ENCODE peak calls at places on chromosomes 7 and 10, in four cellular contexts. Y is psoas muscle, A is RWPE2, C is cardiac muscle cell. W is an unnamed sample.

GRCh38 chr10:18211862-18212261 is 71.6 kb downstream of the CACNB2 start:
- DNase-seq in A (no peak), C (no peak), Y (no peak), W (no peak)

GRCh38 chr7:117445206-117445605 is 17.9 kb upstream of the ASZ1 start:
- DNase-seq in Y (no peak), C (no peak), A (no peak), W (no peak)

GRCh38 chr7:80659120-80660055 is 20.9 kb downstream of the CD36 start:
- DNase-seq in C (peak; percentile 20), A (no peak), Y (no peak), W (no peak)

GRCh38 chr7:21374134-21374533 is 53.7 kb upstream of the SP4 start:
- DNase-seq in A (no peak), C (no peak), Y (no peak), W (no peak)

GRCh38 chr10:97896756-97897155 is 47.1 kb downstream of the GOLGA7B start:
- DNase-seq in A (no peak), Y (no peak), C (no peak), W (no peak)

GRCh38 chr10:34729619-34730018 is 85.5 kb downstream of the PARD3 start:
- DNase-seq in A (no peak), Y (no peak), C (no peak), W (no peak)

GRCh38 chr7:534075-534474 is 14.4 kb upstream of the PDGFA start:
- DNase-seq in A (no peak), C (no peak), Y (no peak), W (no peak)

GRCh38 chr7:45937301-45937700 is 16.2 kb upstream of the IGFBP3 start:
- DNase-seq in C (no peak), A (no peak), Y (no peak), W (no peak)

GRCh38 chr7:26441640-26442277 is 150.1 kb downstream of the SNX10 start:
- DNase-seq in C (no peak), Y (no peak), A (no peak), W (no peak)

GRCh38 chr7:2633538-2634264 is 1.9 kb downstream of the TTYH3 start:
- DNase-seq in Y (peak; percentile 74), A (no peak), C (no peak), W (peak; percentile 42)

GRCh38 chr7:99733448-99733847 is 1.5 kb downstream of the CYP3A7 start:
- DNase-seq in C (no peak), A (no peak), Y (no peak), W (no peak)

GRCh38 chr10:14926722-14927416 is 27.0 kb downstream of the DCLRE1C start:
- DNase-seq in A (no peak), Y (no peak), C (no peak), W (no peak)

GRCh38 chr10:30553625-30554442 is 75.7 kb downstream of the LYZL2 start:
- DNase-seq in Y (peak; percentile 75), C (peak; percentile 26), A (no peak), W (peak; percentile 76)

GRCh38 chr10:104351067-104351681 is 2.5 kb upstream of the CFAP58 start:
- DNase-seq in A (no peak), C (no peak), Y (no peak), W (no peak)

GRCh38 chr10:62652114-62652513 is 152.4 kb upstream of the ADO start:
- DNase-seq in Y (no peak), A (no peak), C (no peak), W (no peak)

GRCh38 chr7:93036807-93037206 is 81.0 kb downstream of the SAMD9 start:
- DNase-seq in C (no peak), A (no peak), Y (no peak), W (no peak)

GRCh38 chr10:61866700-61867368 is 34.7 kb upstream of the ARID5B start:
- DNase-seq in Y (no peak), A (no peak), C (no peak), W (no peak)

GRCh38 chr7:73547841-73548240 is 9.6 kb downstream of the BCL7B start:
- DNase-seq in A (no peak), Y (no peak), C (no peak), W (no peak)

GRCh38 chr7:140209866-140210609 is 33.3 kb upstream of the KDM7A start:
- DNase-seq in A (no peak), C (no peak), Y (no peak), W (no peak)

GRCh38 chr10:43824934-43825333 is 176.3 kb upstream of the ZNF32 start:
- DNase-seq in A (no peak), Y (peak; percentile 82), C (no peak), W (peak; percentile 15)

GRCh38 chr7:2572101-2572842 is 13.5 kb downstream of the IQCE start:
- DNase-seq in C (no peak), A (no peak), Y (peak; percentile 35), W (no peak)

GRCh38 chr10:103397191-103397825 is 882 bp downstream of the PDCD11 start:
- DNase-seq in Y (peak; percentile 53), A (no peak), C (no peak), W (no peak)

GRCh38 chr7:108403597-108404217 is 52.5 kb downstream of the NRCAM start:
- DNase-seq in C (no peak), Y (no peak), A (no peak), W (no peak)

GRCh38 chr7:40009301-40009700 is 59.2 kb downstream of the CDK13 start:
- DNase-seq in A (no peak), C (no peak), Y (no peak), W (no peak)

GRCh38 chr10:109358325-109358724 is 565.0 kb downstream of the XPNPEP1 start:
- DNase-seq in A (no peak), Y (no peak), C (no peak), W (no peak)

GRCh38 chr7:157928171-157928794 is 591.5 kb downstream of the DNAJB6 start:
- DNase-seq in C (no peak), Y (no peak), A (no peak), W (no peak)

GRCh38 chr10:79127151-79127961 is 58.6 kb downstream of the ZMIZ1 start:
- DNase-seq in C (peak; percentile 52), Y (peak; percentile 81), A (peak; percentile 83), W (peak; percentile 72)

GRCh38 chr10:34854147-34854601 is 39.1 kb upstream of the PARD3 start:
- DNase-seq in C (no peak), A (no peak), Y (no peak), W (peak; percentile 35)

GRCh38 chr7:140056431-140056830 is 6.3 kb downstream of the PARP12 start:
- DNase-seq in A (no peak), Y (no peak), C (no peak), W (peak; percentile 12)

GRCh38 chr7:76191783-76192240 is 9.9 kb upstream of the SRRM3 start:
- DNase-seq in A (no peak), Y (no peak), C (peak; percentile 12), W (no peak)

GRCh38 chr10:5661043-5661442 is 5.4 kb downstream of the ASB13 start:
- DNase-seq in C (no peak), Y (no peak), A (no peak), W (no peak)

GRCh38 chr10:111161109-111161874 is 84.5 kb downstream of the ADRA2A start:
- DNase-seq in A (no peak), C (no peak), Y (no peak), W (no peak)

GRCh38 chr10:119281581-119282071 is 74.3 kb downstream of the GRK5 start:
- DNase-seq in C (no peak), A (no peak), Y (peak; percentile 91), W (peak; percentile 98)

GRCh38 chr10:70660722-70661121 is 11.6 kb upstream of the ADAMTS14 start:
- DNase-seq in A (no peak), Y (no peak), C (no peak), W (no peak)

GRCh38 chr10:11887381-11888227 is 64.4 kb downstream of the PROSER2 start:
- DNase-seq in A (no peak), C (no peak), Y (no peak), W (no peak)

GRCh38 chr10:11885437-11886137 is 62.4 kb downstream of the PROSER2 start:
- DNase-seq in C (no peak), A (no peak), Y (no peak), W (no peak)

GRCh38 chr10:11886851-11887250 is 63.7 kb downstream of the PROSER2 start:
- DNase-seq in A (no peak), Y (no peak), C (no peak), W (peak; percentile 83)

GRCh38 chr10:11884706-11885423 is 61.7 kb downstream of the PROSER2 start:
- DNase-seq in A (no peak), C (no peak), Y (no peak), W (no peak)

GRCh38 chr10:11886138-11886474 is 63.0 kb downstream of the PROSER2 start:
- DNase-seq in A (no peak), C (no peak), Y (no peak), W (peak; percentile 50)
- H3K27ac ChIP-seq in A (peak overlapping the region; percentile 98), C (no peak overlapping the region), Y (no peak overlapping the region), W (peak overlapping the region; percentile 61)

DNA sequence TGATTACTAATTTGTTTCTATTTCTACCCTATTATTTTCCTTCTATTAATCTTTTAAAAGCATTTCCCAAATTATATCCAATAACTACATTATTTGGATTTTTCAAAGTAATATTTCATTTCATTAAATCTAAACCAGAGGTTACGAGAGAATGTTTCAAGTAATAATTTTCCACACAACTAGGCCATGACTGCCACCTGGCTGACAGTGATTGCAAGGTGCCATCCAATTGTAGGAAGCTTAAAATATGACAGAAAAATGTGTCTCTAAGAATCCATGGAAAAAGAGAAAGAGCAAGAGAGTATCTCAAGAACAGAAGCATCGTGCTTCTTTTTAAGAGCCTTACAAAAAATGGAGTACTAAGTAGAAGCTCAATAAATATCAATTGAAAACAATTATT is 48.7 kb downstream of the TPK1 start:
- DNase-seq in C (peak; percentile 23), A (no peak), Y (no peak), W (no peak)
- TF ChIP-seq CTCF in C (no peak), A (peak; percentile 37), Y (no peak), W (no peak)

GRCh38 chr7:132185150-132185549 is 391.1 kb downstream of the PLXNA4 start:
- DNase-seq in A (no peak), C (no peak), Y (no peak), W (no peak)
- H3K4me3 ChIP-seq in A (no peak overlapping the region), C (no peak overlapping the region), Y (no peak overlapping the region), W (no peak overlapping the region)

GRCh38 chr10:75281980-75282379 is 46.2 kb upstream of the COMTD1 start:
- DNase-seq in Y (no peak), A (no peak), C (no peak), W (no peak)

GRCh38 chr10:75272896-75273295 is 37.1 kb upstream of the COMTD1 start:
- DNase-seq in Y (no peak), A (no peak), C (no peak), W (no peak)

DNA sequence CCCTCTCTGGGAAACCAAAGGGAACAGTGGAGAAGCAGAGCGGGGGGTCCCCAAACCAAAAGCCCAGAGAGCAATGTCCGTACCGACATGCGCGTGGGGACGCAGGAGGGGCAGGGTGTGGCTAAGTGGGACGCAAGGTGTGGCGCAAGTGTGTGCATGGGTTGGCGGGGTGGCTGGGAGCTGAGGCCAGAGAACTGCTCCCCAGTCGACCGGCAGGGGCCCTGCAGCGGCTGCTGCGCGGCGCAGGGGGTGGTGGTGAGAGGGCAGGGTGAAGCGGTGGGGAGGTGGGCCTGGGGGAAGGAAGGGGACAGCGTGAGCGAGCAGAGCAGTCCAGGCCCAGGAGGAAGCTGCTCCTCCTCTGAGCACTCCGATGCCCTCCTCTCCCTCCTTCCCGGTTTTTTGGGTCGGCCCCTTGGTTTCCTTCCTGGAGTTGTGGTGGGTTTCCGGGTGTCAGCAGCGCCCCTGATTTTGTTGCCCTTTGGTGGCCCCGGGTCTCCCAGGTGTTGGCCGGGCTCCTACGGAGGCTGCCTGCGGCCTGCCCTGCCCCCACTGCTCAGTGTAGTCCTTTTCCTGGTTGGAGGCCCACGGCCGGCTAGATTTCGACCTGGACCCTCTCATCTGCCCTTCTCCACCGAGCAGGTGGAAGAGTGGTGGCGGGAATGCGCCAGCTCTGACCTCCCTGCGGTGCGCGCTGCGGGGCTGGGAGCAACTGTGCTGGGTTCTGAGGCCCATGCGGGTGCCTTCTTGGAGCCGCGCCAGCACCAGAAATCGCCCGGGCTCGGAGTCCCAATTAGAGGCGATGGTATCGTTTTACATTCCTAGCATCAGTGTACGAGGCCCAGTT is 40.5 kb upstream of the COMTD1 start:
- DNase-seq in C (no peak), A (no peak), Y (no peak), W (peak; percentile 30)
- H3K27ac ChIP-seq in C (no peak overlapping the region), A (no peak overlapping the region), Y (no peak overlapping the region), W (no peak overlapping the region)

W was measured in thyroid gland.